ENCODE peak calls at places on chromosome 12, in five cellular contexts. O is IMR-90, L is GM12878, D is A549, K is SK-N-SH. C is an unnamed sample.

GRCh38 chr12:2286051-2286450 is 233.3 kb downstream of the CACNA1C start:
- DNase-seq in O (no peak), D (no peak), K (no peak), L (no peak), C (no peak)

GRCh38 chr12:16603916-16604575 is 1.9 kb downstream of the LMO3 start:
- DNase-seq in D (no peak), K (peak), O (no peak), L (no peak), C (no peak)

GRCh38 chr12:86838264-86838663 is 582.1 kb upstream of the MGAT4C start:
- DNase-seq in O (no peak), D (no peak), L (no peak), K (no peak), C (no peak)

GRCh38 chr12:54140958-54141388 is 47.8 kb downstream of the SMUG1 start:
- DNase-seq in D (no peak), O (no peak), K (no peak), L (no peak), C (no peak)

GRCh38 chr12:124588689-124589318 is 21.4 kb upstream of the NCOR2 start:
- DNase-seq in L (no peak), D (no peak), O (peak), K (no peak), C (no peak)

GRCh38 chr12:10285919-10286318 is 21.8 kb upstream of the KLRD1 start:
- DNase-seq in L (no peak), K (no peak), D (no peak), O (no peak), C (no peak)

GRCh38 chr12:18723752-18724151 is 14.1 kb downstream of the PLCZ1 start:
- DNase-seq in O (peak), D (peak), K (no peak), L (no peak), C (no peak)

GRCh38 chr12:29882771-29883315 is 99.1 kb upstream of the TMTC1 start:
- DNase-seq in D (no peak), O (no peak), L (no peak), K (no peak), C (no peak)

DNA sequence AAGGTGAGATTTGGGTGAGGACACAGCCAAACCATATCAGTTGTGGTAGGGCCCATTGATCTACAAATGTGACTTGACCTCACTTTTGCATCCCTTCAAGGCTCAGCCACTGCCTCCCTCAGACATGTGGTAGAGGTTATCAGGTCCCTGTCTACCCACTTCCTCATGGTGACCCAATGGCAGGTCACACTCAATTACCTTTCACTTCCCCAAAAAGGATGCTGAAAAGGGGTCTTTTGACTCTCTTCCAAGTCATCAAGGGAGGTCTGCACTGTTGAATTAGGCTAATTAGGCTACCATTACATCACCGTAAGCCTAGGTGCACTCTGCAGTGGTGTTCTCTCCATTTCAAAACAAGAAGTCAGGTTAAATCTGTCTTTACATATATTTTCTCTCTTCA is 22.6 kb upstream of the DRAM1 start:
- DNase-seq in L (no peak), O (no peak), D (no peak), K (no peak), C (no peak)
- TF ChIP-seq RCOR1 in L (no peak), O (no peak), D (no peak), K (no peak), C (no peak)

DNA sequence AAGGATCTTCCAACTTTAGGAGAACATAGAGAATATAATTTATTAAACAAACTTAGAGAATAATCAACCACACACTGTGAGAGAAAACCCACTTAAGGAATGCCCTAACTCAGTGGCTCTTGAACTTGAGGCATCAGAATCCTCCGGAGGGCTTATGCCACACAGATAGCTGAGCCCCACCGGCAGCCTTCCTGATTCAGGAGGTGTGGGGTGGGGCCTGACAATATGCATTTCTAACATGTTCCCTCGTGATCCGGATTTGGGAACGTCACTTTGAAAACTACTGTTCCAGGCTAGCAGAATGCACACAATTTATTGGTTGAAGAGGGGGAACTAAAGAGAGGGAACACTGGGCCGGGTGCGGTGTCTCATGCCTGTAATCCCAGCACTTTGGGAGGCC is 2.0 kb upstream of the SOAT2 start:
- DNase-seq in O (no peak), D (no peak), K (no peak), L (no peak), C (no peak)
- TF ChIP-seq RCOR1 in O (no peak), D (no peak), K (no peak), L (no peak), C (no peak)

GRCh38 chr12:50599366-50600095 is 94.7 kb downstream of the DIP2B start:
- DNase-seq in L (no peak), D (no peak), K (no peak), O (no peak), C (no peak)

GRCh38 chr12:50600364-50600763 is 95.6 kb downstream of the DIP2B start:
- DNase-seq in D (no peak), O (no peak), K (no peak), L (no peak), C (no peak)

GRCh38 chr12:50598321-50598862 is 93.6 kb downstream of the DIP2B start:
- DNase-seq in L (no peak), D (no peak), K (no peak), O (peak), C (no peak)

GRCh38 chr12:50595667-50596066 is 90.9 kb downstream of the DIP2B start:
- DNase-seq in D (no peak), L (no peak), O (no peak), K (no peak), C (no peak)

GRCh38 chr12:50597200-50598195 is 92.7 kb downstream of the DIP2B start:
- DNase-seq in L (peak), D (peak), O (peak), K (no peak), C (no peak)
- TF ChIP-seq RCOR1 in L (no peak), D (no peak), O (peak), K (no peak), C (no peak)

GRCh38 chr12:108690191-108690518 is 41.2 kb downstream of the CORO1C start:
- DNase-seq in D (no peak), L (no peak), O (no peak), K (no peak), C (no peak)
- TF ChIP-seq RCOR1 in D (no peak), L (no peak), O (no peak), K (no peak), C (no peak)

DNA sequence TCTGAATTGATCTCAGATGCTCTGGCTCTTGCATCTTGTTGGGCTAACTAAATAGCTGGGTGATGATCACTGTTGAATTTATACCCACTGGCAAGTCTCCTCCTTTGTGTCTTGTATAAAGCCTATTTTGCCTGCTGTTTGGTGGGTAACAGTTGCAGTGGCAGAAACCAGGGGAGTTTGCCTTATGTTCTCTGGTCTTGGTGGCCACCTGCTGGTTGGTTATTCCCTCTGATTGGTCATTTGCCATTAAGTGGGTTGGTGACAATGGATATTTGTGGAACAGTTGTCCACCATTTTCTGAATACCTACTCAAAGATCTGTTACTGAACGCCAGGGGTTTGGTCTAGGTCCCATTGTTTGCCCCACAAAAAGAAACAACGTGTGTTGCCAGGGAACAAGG is 52.1 kb downstream of the AVPR1A start:
- DNase-seq in K (no peak), L (no peak), D (peak), O (no peak), C (peak)
- TF ChIP-seq RCOR1 in K (no peak), L (no peak), D (no peak), O (no peak), C (no peak)

GRCh38 chr12:91178139-91178561 is 4.5 kb downstream of the DCN start:
- DNase-seq in O (peak), L (no peak), K (no peak), D (peak), C (peak)
- TF ChIP-seq RCOR1 in O (no peak), L (no peak), K (no peak), D (no peak), C (no peak)

GRCh38 chr12:636632-637031 is 26.6 kb downstream of the NINJ2 start:
- DNase-seq in K (no peak), D (no peak), O (no peak), L (no peak), C (no peak)
- TF ChIP-seq RCOR1 in K (no peak), D (no peak), O (no peak), L (no peak), C (no peak)

DNA sequence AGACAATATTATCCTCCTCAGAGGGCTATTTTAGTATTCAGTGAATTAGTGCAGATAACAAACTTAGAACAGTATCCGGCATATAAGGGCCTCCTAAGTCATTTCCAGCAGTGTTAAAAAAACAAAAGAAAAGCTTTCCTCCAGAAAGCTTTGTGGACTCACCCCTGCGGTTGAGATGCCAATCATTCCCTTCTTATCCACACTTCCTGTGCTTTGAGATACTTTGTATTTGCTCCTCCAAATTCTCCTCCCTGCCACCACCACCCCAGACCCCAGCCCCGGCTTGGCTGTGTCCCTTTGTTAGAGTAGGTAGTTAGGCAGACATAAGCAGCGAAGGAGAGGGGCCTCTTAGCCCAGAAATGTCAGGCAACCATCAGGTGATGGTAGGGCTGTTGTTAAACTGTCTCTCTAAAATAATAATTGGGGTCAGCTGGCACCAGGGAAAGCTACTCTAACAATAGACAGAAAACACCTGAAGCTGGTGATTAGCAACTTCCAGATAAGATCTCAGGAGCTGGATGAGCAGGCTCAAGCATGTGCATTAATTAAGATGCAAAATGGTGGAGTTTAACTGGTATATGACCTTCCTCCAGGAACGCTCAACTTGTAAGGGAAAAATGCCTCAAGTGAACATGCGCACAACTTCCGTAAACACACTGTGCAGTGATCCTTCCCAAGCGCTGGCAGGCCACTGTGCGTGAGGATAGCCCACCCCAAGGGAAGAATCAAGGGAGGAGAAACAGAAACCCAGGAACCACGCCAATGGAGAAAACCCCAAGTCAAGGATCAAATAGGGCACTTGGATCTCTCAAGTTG is 152.1 kb upstream of the EEA1 start:
- DNase-seq in L (no peak), K (no peak), D (no peak), O (peak), C (no peak)
- TF ChIP-seq RCOR1 in L (no peak), K (no peak), D (no peak), O (no peak), C (no peak)

GRCh38 chr12:57611810-57612710 is 825 bp downstream of the ARHGEF25 start:
- DNase-seq in L (no peak), D (no peak), O (no peak), K (peak), C (no peak)
- TF ChIP-seq RCOR1 in L (no peak), D (no peak), O (no peak), K (no peak), C (no peak)